ENCODE peak calls at places on chromosomes 6 and 20, in eight cellular contexts. L is BJ; O is PC-3; A is WTC11; H is AG09309; C is A673; R is CD8-positive, alpha-beta T cell; P is mammary epithelial cell. Y is an unnamed sample.
A peak's percentile ranks its signal among the peaks of the same experiment; 100 is the strongest.

GRCh38 chr20:25146976-25147375 is 48.5 kb upstream of the ENTPD6 start:
- DNase-seq in A (no peak), R (no peak), C (no peak), O (no peak), P (no peak), H (no peak), L (no peak), Y (no peak)

GRCh38 chr6:164845773-164846172 is 463.6 kb downstream of the C6orf118 start:
- DNase-seq in C (no peak), A (no peak), P (no peak), L (no peak), R (no peak), O (no peak), H (no peak), Y (no peak)

GRCh38 chr6:51514396-51515051 is 572.9 kb downstream of the PKHD1 start:
- DNase-seq in H (no peak), O (no peak), R (no peak), L (no peak), A (no peak), P (peak; percentile 93), C (peak; percentile 11), Y (no peak)

GRCh38 chr20:54212871-54213270 is 5.0 kb downstream of the PFDN4 start:
- DNase-seq in P (no peak), H (no peak), C (no peak), A (no peak), R (no peak), O (no peak), L (no peak), Y (no peak)

GRCh38 chr6:155351273-155352129 is 37.2 kb upstream of the TFB1M start:
- DNase-seq in O (no peak), P (no peak), H (no peak), L (no peak), C (no peak), R (no peak), A (no peak), Y (no peak)

GRCh38 chr20:63101781-63102719 is 95.3 kb upstream of the BHLHE23 start:
- DNase-seq in L (no peak), P (peak; percentile 32), H (peak; percentile 1), O (peak; percentile 26), C (peak; percentile 66), A (peak; percentile 40), R (peak; percentile 77), Y (peak; percentile 47)

GRCh38 chr6:44004625-44005506 is 122.4 kb downstream of the MRPL14 start:
- DNase-seq in P (no peak), C (peak; percentile 96), H (no peak), L (no peak), O (peak; percentile 29), A (no peak), R (no peak), Y (no peak)

GRCh38 chr20:18739785-18740184 is 73.8 kb upstream of the SCP2D1 start:
- DNase-seq in P (no peak), L (peak; percentile 90), C (no peak), R (no peak), A (no peak), H (peak; percentile 71), O (no peak), Y (no peak)

GRCh38 chr6:52390361-52390727 is 28.4 kb downstream of the PAQR8 start:
- DNase-seq in R (peak; percentile 73), P (peak; percentile 73), A (no peak), L (peak; percentile 27), O (peak; percentile 86), C (peak; percentile 49), H (no peak), Y (no peak)

GRCh38 chr6:14930366-14930989 is 315.4 kb upstream of the JARID2 start:
- DNase-seq in O (peak; percentile 89), R (no peak), L (no peak), P (peak; percentile 74), C (no peak), A (no peak), H (no peak), Y (no peak)

GRCh38 chr6:68139130-68139529 is 496.0 kb upstream of the ADGRB3 start:
- DNase-seq in O (no peak), H (no peak), L (no peak), P (no peak), A (peak; percentile 26), R (no peak), C (peak; percentile 7), Y (no peak)

GRCh38 chr6:164164921-164165320 is 750.4 kb downstream of the QKI start:
- DNase-seq in O (no peak), H (no peak), P (no peak), L (no peak), R (no peak), C (no peak), A (no peak), Y (no peak)

GRCh38 chr6:151060096-151060741 is 179.5 kb upstream of the AKAP12 start:
- DNase-seq in L (peak; percentile 94), P (peak; percentile 95), O (peak; percentile 97), R (no peak), C (no peak), A (no peak), H (peak; percentile 74), Y (no peak)
- TF ChIP-seq CTCF in L (no peak), P (no peak), O (no peak), R (no peak), C (no peak), A (no peak), H (no peak), Y (no peak)

GRCh38 chr6:136767583-136768307 is 24.5 kb downstream of the MAP3K5 start:
- DNase-seq in H (no peak), O (no peak), C (no peak), A (no peak), L (no peak), P (no peak), R (no peak), Y (no peak)
- TF ChIP-seq CTCF in H (no peak), O (no peak), C (no peak), A (no peak), L (no peak), P (no peak), R (no peak), Y (no peak)

DNA sequence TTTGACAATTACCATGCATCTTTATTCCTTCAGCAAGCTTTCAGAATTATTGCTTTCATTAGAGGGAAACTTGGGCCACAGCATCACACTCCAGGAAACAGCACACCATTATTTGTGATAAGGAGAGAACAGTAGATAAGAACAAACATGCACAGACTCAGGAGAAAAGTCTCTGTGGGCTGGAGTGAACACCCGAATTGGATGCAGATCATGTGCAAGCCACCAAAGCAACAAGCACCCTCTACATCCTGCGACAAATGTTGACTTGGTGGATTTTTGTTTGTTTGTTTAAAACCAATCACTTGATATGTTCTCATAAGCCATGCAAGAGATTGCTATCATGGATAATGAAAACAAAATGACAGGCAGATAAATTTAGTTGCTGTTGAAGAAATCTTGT is 67.7 kb upstream of the ZFP64 start:
- DNase-seq in C (no peak), R (no peak), L (no peak), A (no peak), P (no peak), H (no peak), O (no peak), Y (no peak)
- TF ChIP-seq CTCF in C (no peak), R (no peak), L (no peak), A (no peak), P (no peak), H (no peak), O (no peak), Y (no peak)

DNA sequence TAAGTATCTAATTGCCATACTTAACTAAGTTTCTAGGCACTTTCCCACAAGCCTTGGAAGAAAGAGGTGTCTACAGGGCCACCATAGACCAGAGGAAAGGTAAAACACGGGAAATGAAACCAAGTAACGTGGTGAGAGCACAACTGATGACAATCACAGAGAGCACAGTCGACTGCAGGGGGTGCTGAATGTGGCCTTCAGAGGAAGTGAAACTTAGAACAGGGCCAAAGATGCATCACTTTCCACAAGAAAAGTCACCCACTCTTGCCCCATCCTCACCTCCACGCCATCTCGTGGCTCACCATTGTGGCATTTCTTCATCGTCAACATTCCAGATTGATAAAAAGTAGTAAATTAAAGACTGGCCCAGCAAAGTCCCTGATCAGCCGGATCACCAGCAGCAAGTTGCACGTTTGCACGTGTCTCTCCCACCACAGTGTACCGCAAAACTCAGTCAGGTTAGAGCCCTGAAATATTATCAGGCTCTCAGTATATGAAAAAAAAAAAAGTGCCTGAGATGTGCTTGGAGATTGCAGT is 31.4 kb downstream of the HIVEP2 start:
- DNase-seq in H (no peak), L (no peak), O (no peak), C (no peak), A (no peak), P (no peak), R (peak; percentile 82), Y (peak; percentile 52)
- TF ChIP-seq CTCF in H (no peak), L (no peak), O (no peak), C (no peak), A (no peak), P (no peak), R (peak; percentile 50), Y (no peak)

DNA sequence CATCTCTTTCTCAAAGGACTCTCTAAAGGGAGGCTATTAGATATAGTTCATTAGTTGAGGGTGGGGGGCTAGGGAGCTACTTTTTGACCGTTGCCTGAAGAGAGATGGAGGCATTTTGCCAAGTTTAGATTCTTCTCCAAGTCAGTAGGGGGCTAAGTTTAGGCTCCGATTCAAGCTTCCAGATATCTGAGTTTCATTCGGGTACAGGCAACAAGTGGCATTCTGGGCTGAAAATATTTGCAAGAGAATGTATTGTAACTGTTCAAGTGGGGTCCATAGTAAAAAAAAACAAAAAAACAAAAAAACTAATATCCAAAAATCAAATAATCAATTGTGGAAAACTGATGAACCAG is 43.4 kb upstream of the PIM1 start:
- DNase-seq in H (no peak), A (no peak), C (no peak), O (no peak), P (no peak), L (no peak), R (no peak), Y (no peak)
- TF ChIP-seq CTCF in H (no peak), A (no peak), C (no peak), O (no peak), P (no peak), L (no peak), R (no peak), Y (no peak)

GRCh38 chr6:10341605-10342004 is 73.3 kb downstream of the TFAP2A start:
- DNase-seq in R (no peak), P (no peak), L (no peak), O (no peak), C (no peak), A (no peak), H (no peak), Y (no peak)

GRCh38 chr6:10338151-10338550 is 76.7 kb downstream of the TFAP2A start:
- DNase-seq in R (no peak), L (no peak), O (no peak), H (peak; percentile 50), A (no peak), P (no peak), C (no peak), Y (no peak)

GRCh38 chr6:10347561-10348327 is 67.1 kb downstream of the TFAP2A start:
- DNase-seq in A (no peak), L (peak; percentile 58), P (peak; percentile 99), O (peak; percentile 96), C (no peak), R (no peak), H (peak; percentile 32), Y (no peak)

GRCh38 chr6:10343320-10343719 is 71.6 kb downstream of the TFAP2A start:
- DNase-seq in C (no peak), O (no peak), R (no peak), L (no peak), A (no peak), H (no peak), P (no peak), Y (no peak)
- TF ChIP-seq CTCF in C (no peak), O (no peak), R (no peak), L (no peak), A (no peak), H (peak; percentile 11), P (peak; percentile 3), Y (no peak)

Y was measured in activated B cell treated with CpG ODN at 0.5 μM for 24 hours.